ENCODE peak calls at places on chromosomes 11 and 22, in six cellular contexts. H is stimulated activated CD4-positive, alpha-beta T cell treated with anti-CD3 and anti-CD28 coated beads, Interleukin-4, amount 100 ng/mL, for 48 hours; Q is iris pigment epithelial cell; P is GDM1; J is neural progenitor cell; L is dermis microvascular lymphatic vessel endothelial cell. N is an unnamed sample.

GRCh38 chr11:94131363-94132115 is 2.9 kb downstream of the PANX1 start:
- DNase-seq in P (no peak), L (peak; percentile 44), H (no peak), J (no peak), Q (peak; percentile 67), N (no peak)

GRCh38 chr22:41480397-41480735 is 11.4 kb downstream of the ACO2 start:
- DNase-seq in L (no peak), Q (peak; percentile 94), P (no peak), J (no peak), H (no peak), N (no peak)

GRCh38 chr11:64023731-64024710 is 11.7 kb upstream of the FLRT1 start:
- DNase-seq in Q (no peak), H (no peak), P (no peak), J (no peak), L (no peak), N (no peak)

GRCh38 chr11:112780351-112781043 is 180.7 kb upstream of the NCAM1 start:
- DNase-seq in H (no peak), L (no peak), P (no peak), J (no peak), Q (no peak), N (no peak)

GRCh38 chr22:19756288-19757128 is 4.1 kb upstream of the TBX1 start:
- DNase-seq in P (no peak), J (peak; percentile 74), Q (no peak), H (peak; percentile 55), L (peak; percentile 69), N (peak; percentile 8)

GRCh38 chr11:86565787-86566186 is 106.6 kb downstream of the ME3 start:
- DNase-seq in J (no peak), Q (no peak), H (no peak), L (no peak), P (no peak), N (no peak)

GRCh38 chr11:102451693-102452460 is 688 bp downstream of the TMEM123 start:
- DNase-seq in L (peak; percentile 66), J (peak; percentile 82), Q (peak; percentile 61), P (peak; percentile 56), H (peak; percentile 66), N (peak; percentile 92)

GRCh38 chr11:71563401-71563800 is 2.0 kb upstream of the KRTAP5-10 start:
- DNase-seq in H (peak; percentile 11), Q (peak; percentile 83), L (peak; percentile 68), P (peak; percentile 53), J (peak; percentile 65), N (no peak)

GRCh38 chr11:109033627-109034340 is 368.9 kb downstream of the DDX10 start:
- DNase-seq in L (peak; percentile 93), Q (peak; percentile 96), P (no peak), J (no peak), H (no peak), N (no peak)

GRCh38 chr11:128891410-128891861 is 280 bp downstream of the KCNJ5 start:
- DNase-seq in Q (no peak), P (no peak), J (no peak), H (no peak), L (no peak), N (no peak)

GRCh38 chr11:118152552-118153471 is at the start of gene SCN4B:
- DNase-seq in P (no peak), H (peak; percentile 17), Q (peak; percentile 50), L (peak; percentile 53), J (peak; percentile 93), N (no peak)

GRCh38 chr11:65437436-65438227 is 15.0 kb downstream of the NEAT1 start:
- DNase-seq in H (no peak), J (no peak), Q (peak; percentile 39), L (peak; percentile 42), P (no peak), N (no peak)

GRCh38 chr11:55795256-55795655 is at the start of gene OR5D14:
- DNase-seq in Q (no peak), L (no peak), J (no peak), H (no peak), P (no peak), N (no peak)

GRCh38 chr11:90722552-90723190 is 499.8 kb upstream of the CHORDC1 start:
- DNase-seq in H (no peak), J (no peak), Q (no peak), P (no peak), L (no peak), N (peak; percentile 58)

GRCh38 chr11:112784323-112785073 is 176.7 kb upstream of the NCAM1 start:
- DNase-seq in J (peak; percentile 39), L (peak; percentile 26), P (no peak), H (no peak), Q (peak; percentile 8), N (no peak)

GRCh38 chr11:45643585-45643984 is 21.8 kb downstream of the CHST1 start:
- DNase-seq in P (no peak), H (no peak), L (peak; percentile 57), Q (no peak), J (no peak), N (no peak)

GRCh38 chr11:34636127-34636526 is 15.2 kb downstream of the EHF start:
- DNase-seq in Q (no peak), P (no peak), J (no peak), H (no peak), L (no peak), N (no peak)

GRCh38 chr22:17243524-17243923 is 24.3 kb upstream of the ADA2 start:
- DNase-seq in H (no peak), J (no peak), Q (peak; percentile 26), L (no peak), P (no peak), N (no peak)

GRCh38 chr11:122895591-122895990 is 13.0 kb downstream of the JHY start:
- DNase-seq in Q (no peak), P (no peak), J (no peak), H (no peak), L (peak; percentile 18), N (no peak)

GRCh38 chr22:29277927-29278326 is 9.9 kb downstream of the EWSR1 start:
- DNase-seq in L (no peak), H (no peak), Q (no peak), J (no peak), P (no peak), N (no peak)

GRCh38 chr11:45885274-45885920 is at the start of gene MAPK8IP1:
- DNase-seq in J (peak; percentile 94), P (no peak), L (peak; percentile 45), H (peak; percentile 39), Q (peak; percentile 18), N (no peak)

GRCh38 chr11:75275581-75275980 is 35.0 kb downstream of the TPBGL start:
- DNase-seq in L (peak; percentile 95), H (peak; percentile 24), P (peak; percentile 88), Q (peak; percentile 53), J (no peak), N (peak; percentile 6)

GRCh38 chr22:42438293-42438650 is 6.1 kb upstream of the NFAM1 start:
- DNase-seq in L (no peak), J (peak; percentile 61), H (no peak), Q (no peak), P (no peak), N (no peak)

GRCh38 chr22:45631839-45632238 is 39.8 kb upstream of the ATXN10 start:
- DNase-seq in L (no peak), H (no peak), Q (no peak), J (no peak), P (no peak), N (no peak)

GRCh38 chr11:57406337-57406904 is 16.0 kb upstream of the PRG2 start:
- DNase-seq in P (peak; percentile 57), J (no peak), H (no peak), Q (peak; percentile 27), L (peak; percentile 85), N (peak; percentile 58)

GRCh38 chr11:9176550-9176949 is 85.2 kb upstream of the SCUBE2 start:
- DNase-seq in J (no peak), Q (peak; percentile 23), H (no peak), L (no peak), P (no peak), N (no peak)

GRCh38 chr11:128135451-128135850 is 451.9 kb downstream of the ETS1 start:
- DNase-seq in J (peak; percentile 71), H (no peak), L (no peak), P (no peak), Q (peak; percentile 7), N (no peak)

GRCh38 chr11:35141538-35141937 is 2.6 kb downstream of the CD44 start:
- DNase-seq in Q (no peak), H (no peak), J (no peak), P (peak; percentile 48), L (no peak), N (peak; percentile 0)

GRCh38 chr11:46506486-46506808 is 87.4 kb downstream of the AMBRA1 start:
- DNase-seq in L (no peak), Q (no peak), J (no peak), H (no peak), P (no peak), N (no peak)

GRCh38 chr11:128772814-128773213 is 78.9 kb downstream of the FLI1 start:
- DNase-seq in J (no peak), Q (no peak), L (peak; percentile 37), P (no peak), H (no peak), N (no peak)

GRCh38 chr11:47308050-47308823 is 38.3 kb downstream of the MADD start:
- DNase-seq in J (peak; percentile 76), P (no peak), L (no peak), Q (no peak), H (no peak), N (no peak)

GRCh38 chr11:1743587-1744136 is 6.7 kb downstream of the IFITM10 start:
- DNase-seq in P (no peak), H (no peak), Q (no peak), J (no peak), L (no peak), N (no peak)

GRCh38 chr22:41782316-41782715 is 18.2 kb upstream of the CCDC134 start:
- DNase-seq in P (no peak), L (no peak), H (no peak), J (no peak), Q (no peak), N (no peak)

GRCh38 chr22:25987948-25988347 is 181.3 kb upstream of the SEZ6L start:
- DNase-seq in J (no peak), Q (no peak), H (no peak), P (no peak), L (no peak), N (no peak)

N was measured in GF-D8.